ENCODE peak calls at places on chromosomes 5 and 9, in five cellular contexts. S, Z, A, M and T are unnamed samples.
A peak's percentile ranks its signal among the peaks of the same experiment; 100 is the strongest.

GRCh38 chr5:94376672-94377345 is 241.6 kb downstream of the KIAA0825 start:
- DNase-seq in S (no peak), M (no peak), Z (no peak), A (no peak), T (no peak)

GRCh38 chr9:21362287-21362686 is 5.6 kb downstream of the IFNA13 start:
- DNase-seq in M (no peak), A (no peak), S (no peak), Z (no peak), T (no peak)

GRCh38 chr5:14415516-14416074 is 166.0 kb upstream of the OTULINL start:
- DNase-seq in M (no peak), Z (no peak), S (no peak), A (no peak), T (no peak)

GRCh38 chr5:179124853-179125788 is 64.9 kb downstream of the ZNF354C start:
- DNase-seq in M (no peak), Z (no peak), S (no peak), A (no peak), T (no peak)

GRCh38 chr9:117625154-117625553 is 79.0 kb upstream of the TLR4 start:
- DNase-seq in M (no peak), S (no peak), Z (no peak), A (no peak), T (no peak)

GRCh38 chr5:54294097-54294667 is 16.2 kb downstream of the ARL15 start:
- DNase-seq in A (no peak), Z (no peak), S (no peak), M (no peak), T (no peak)

GRCh38 chr5:154118832-154119442 is 71.6 kb upstream of the GALNT10 start:
- DNase-seq in Z (no peak), A (no peak), M (no peak), S (no peak), T (peak; percentile 46)

GRCh38 chr5:52999357-52999949 is 10.3 kb downstream of the ITGA2 start:
- DNase-seq in M (no peak), S (no peak), A (no peak), Z (peak; percentile 77), T (peak; percentile 37)